ENCODE peak calls at places on chromosomes 6 and 20, in ten cellular contexts. P is lower lobe of right lung, H is left ventricle myocardium inferior, Y is fibroblast of pulmonary artery, B is HCT116, J is left lung, X is RWPE1, L is cardiac muscle cell, G is GM10248, R is fibroblast of the aortic adventitia. W is an unnamed sample.

GRCh38 chr6:100913400-100914276 is 32.5 kb upstream of the ASCC3 start:
- DNase-seq in P (peak), H (no peak), L (no peak), R (no peak), X (no peak), G (no peak), B (no peak), J (no peak), Y (no peak), W (no peak)

GRCh38 chr20:50328996-50329898 is 138.6 kb downstream of the CEBPB start:
- DNase-seq in Y (no peak), H (no peak), G (no peak), L (no peak), R (no peak), P (no peak), B (no peak), X (no peak), J (no peak), W (no peak)

GRCh38 chr6:166412911-166413384 is 30.2 kb upstream of the MPC1 start:
- DNase-seq in Y (no peak), P (no peak), X (no peak), G (no peak), H (no peak), L (no peak), J (no peak), B (no peak), R (no peak), W (no peak)

GRCh38 chr6:46381057-46381456 is 110.2 kb downstream of the RCAN2 start:
- DNase-seq in J (no peak), H (no peak), P (no peak), R (no peak), B (no peak), G (no peak), Y (no peak), L (no peak), X (no peak), W (no peak)

GRCh38 chr6:70394518-70395300 is 18.6 kb upstream of the FAM135A start:
- DNase-seq in G (no peak), H (no peak), P (peak), L (no peak), B (no peak), Y (no peak), X (no peak), R (no peak), J (peak), W (no peak)

GRCh38 chr6:127397729-127398609 is 54.6 kb upstream of the ECHDC1 start:
- DNase-seq in L (no peak), Y (peak), X (no peak), B (no peak), J (no peak), P (no peak), R (peak), G (no peak), H (no peak), W (no peak)

GRCh38 chr6:79330723-79331122 is 96.2 kb upstream of the HMGN3 start:
- DNase-seq in P (no peak), H (no peak), R (no peak), X (no peak), G (no peak), J (no peak), B (no peak), L (no peak), Y (no peak), W (no peak)

GRCh38 chr6:137495652-137496391 is 1.6 kb upstream of the OLIG3 start:
- DNase-seq in G (no peak), R (no peak), H (no peak), L (no peak), P (no peak), B (no peak), Y (no peak), X (no peak), J (peak), W (no peak)

GRCh38 chr6:99446076-99446475 is 21.0 kb upstream of the PNISR start:
- DNase-seq in G (peak), X (no peak), P (no peak), Y (no peak), L (no peak), R (no peak), B (no peak), J (no peak), H (no peak), W (no peak)

GRCh38 chr6:169370054-169370453 is 116.4 kb upstream of the THBS2 start:
- DNase-seq in L (no peak), H (no peak), R (no peak), J (peak), Y (no peak), P (no peak), G (no peak), X (no peak), B (no peak), W (no peak)

GRCh38 chr20:9408422-9409300 is 105.7 kb upstream of the LAMP5 start:
- DNase-seq in H (no peak), J (no peak), R (peak), Y (peak), L (no peak), P (no peak), G (no peak), B (no peak), X (no peak), W (no peak)

GRCh38 chr6:30470968-30471367 is 18.3 kb upstream of the HLA-E start:
- DNase-seq in X (no peak), R (no peak), H (no peak), B (no peak), P (no peak), G (no peak), L (no peak), J (no peak), Y (no peak), W (no peak)

GRCh38 chr6:112289039-112289566 is 34.7 kb upstream of the LAMA4 start:
- DNase-seq in R (peak), B (no peak), H (peak), P (peak), J (no peak), L (peak), X (no peak), G (no peak), Y (peak), W (no peak)

GRCh38 chr6:4274382-4275082 is 139.2 kb upstream of the ECI2 start:
- DNase-seq in L (peak), X (no peak), J (no peak), P (no peak), B (no peak), H (no peak), G (no peak), Y (peak), R (peak), W (no peak)

GRCh38 chr6:51386347-51386836 is 567.7 kb downstream of the TFAP2B start:
- DNase-seq in X (no peak), P (no peak), J (no peak), Y (no peak), H (no peak), B (no peak), G (no peak), R (no peak), L (no peak), W (no peak)

GRCh38 chr20:3000852-3001523 is 42.4 kb upstream of the GNRH2 start:
- DNase-seq in G (peak), P (no peak), H (no peak), J (no peak), R (peak), Y (peak), B (peak), L (peak), X (peak), W (no peak)

GRCh38 chr20:25042531-25043498 is 15.1 kb downstream of the ACSS1 start:
- DNase-seq in P (peak), H (peak), L (no peak), X (no peak), J (peak), Y (no peak), R (no peak), B (no peak), G (peak), W (peak)

GRCh38 chr20:35339007-35339406 is 46.8 kb upstream of the FAM83C start:
- DNase-seq in B (no peak), J (no peak), G (no peak), Y (peak), H (no peak), X (peak), L (no peak), R (peak), P (no peak), W (no peak)

GRCh38 chr6:157184202-157185015 is 138.9 kb downstream of the TMEM242 start:
- DNase-seq in H (peak), G (peak), L (peak), P (peak), J (peak), R (peak), B (peak), Y (peak), X (peak), W (peak)

GRCh38 chr20:4227085-4227821 is 211.9 kb upstream of the RNF24 start:
- DNase-seq in G (no peak), P (no peak), H (no peak), L (no peak), R (peak), J (no peak), X (peak), Y (peak), B (no peak), W (no peak)
- TF ChIP-seq CTCF in G (peak), P (peak), H (peak), L (peak), R (peak), J (no peak), X (no peak), Y (peak), B (peak), W (no peak)

DNA sequence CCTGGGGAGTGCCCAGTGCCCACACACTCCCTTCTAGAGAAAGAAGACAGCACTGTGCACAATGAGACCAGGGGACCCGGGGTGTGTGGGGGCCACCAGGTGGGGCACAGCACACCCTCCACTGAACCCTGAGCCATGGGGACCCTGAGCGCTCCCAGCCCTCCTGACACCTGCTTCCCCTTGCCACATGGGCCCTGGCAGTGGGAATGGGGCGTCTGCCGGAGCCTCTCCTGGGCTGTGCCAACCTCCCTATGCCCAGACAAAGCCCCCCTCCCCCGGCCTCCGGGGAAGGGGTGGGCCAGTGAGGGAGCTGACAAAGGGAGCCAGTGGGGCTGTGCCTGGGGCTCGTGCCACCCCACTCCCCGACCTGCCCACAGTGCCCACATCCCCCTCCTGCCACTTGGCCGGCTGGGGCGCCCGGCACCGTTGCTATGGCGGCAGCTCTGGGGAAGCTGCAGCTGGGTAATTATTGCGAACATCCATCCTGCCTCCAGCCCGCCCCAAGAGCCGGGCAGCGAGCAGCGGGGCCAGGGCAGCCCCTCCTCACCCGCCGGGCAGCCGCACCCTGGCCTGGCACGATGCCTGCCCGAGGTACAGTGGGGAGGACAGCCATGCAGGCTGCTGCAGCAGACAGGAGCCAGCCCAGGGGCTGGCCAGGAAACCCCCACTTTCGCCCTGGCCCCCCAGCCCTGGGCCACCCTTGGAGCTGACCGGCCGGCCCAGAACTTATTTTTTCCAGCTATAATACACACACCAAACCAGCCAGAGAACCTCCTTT is 41.9 kb upstream of the NOL4L start:
- DNase-seq in G (no peak), Y (no peak), H (no peak), P (no peak), X (no peak), J (no peak), L (no peak), R (no peak), B (no peak), W (peak)
- TF ChIP-seq CTCF in G (no peak), Y (no peak), H (no peak), P (no peak), X (no peak), J (no peak), L (no peak), R (no peak), B (no peak), W (no peak)

DNA sequence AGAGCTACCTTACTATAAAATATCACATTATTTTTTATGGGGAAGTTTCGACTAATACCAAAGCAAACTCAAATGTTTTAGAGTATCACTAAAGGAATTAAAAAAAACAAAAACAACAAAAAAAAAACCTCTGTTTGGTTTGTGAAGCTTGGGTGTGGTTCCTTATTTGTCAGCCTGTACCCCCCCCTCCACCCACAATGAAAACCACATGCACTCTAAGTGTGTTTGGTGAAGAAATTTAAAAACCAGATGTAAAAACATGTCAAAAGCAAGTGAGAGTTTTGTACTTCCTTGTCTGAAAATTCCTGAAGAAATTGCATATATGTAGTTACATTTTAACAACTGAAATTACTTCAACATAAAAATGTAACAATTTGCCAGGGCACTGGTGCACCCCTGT is 3.1 kb downstream of the STK38 start:
- DNase-seq in H (no peak), R (peak), G (peak), L (no peak), B (no peak), P (no peak), J (no peak), X (no peak), Y (peak), W (no peak)
- TF ChIP-seq CTCF in H (no peak), R (no peak), G (no peak), L (no peak), B (no peak), P (no peak), J (no peak), X (no peak), Y (no peak), W (no peak)

GRCh38 chr6:32118782-32119628 is 9.0 kb downstream of the ATF6B start:
- DNase-seq in L (peak), J (peak), P (peak), H (peak), Y (peak), G (peak), B (peak), X (peak), R (peak), W (peak)
- TF ChIP-seq CTCF in L (peak), J (peak), P (peak), H (peak), Y (peak), G (peak), B (peak), X (peak), R (peak), W (peak)

DNA sequence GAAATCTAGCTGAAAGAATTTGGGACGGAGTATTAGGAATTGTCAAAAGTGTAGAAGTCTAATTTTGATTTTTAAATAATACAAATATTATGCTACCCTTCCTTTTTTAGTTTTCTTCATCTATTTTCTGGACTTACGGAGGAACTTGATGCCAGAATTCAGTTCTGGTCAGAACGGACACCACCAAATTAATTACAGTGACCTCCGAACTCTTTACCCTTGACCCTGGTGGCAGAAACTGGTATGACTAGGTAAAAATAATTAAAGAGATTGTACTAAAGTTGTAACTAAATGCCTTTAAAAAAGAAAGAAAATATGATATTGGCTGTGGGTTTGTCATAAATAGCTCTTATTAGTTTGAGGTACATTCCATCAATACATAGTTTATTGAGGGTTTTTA is 751.1 kb upstream of the MAP3K7 start:
- DNase-seq in B (no peak), G (no peak), X (no peak), P (no peak), H (no peak), R (no peak), Y (no peak), J (no peak), L (no peak), W (no peak)
- TF ChIP-seq CTCF in B (no peak), G (no peak), X (no peak), P (no peak), H (peak), R (peak), Y (no peak), J (no peak), L (peak), W (no peak)

GRCh38 chr6:68657374-68657773 is 22.3 kb downstream of the ADGRB3 start:
- DNase-seq in H (no peak), J (no peak), G (no peak), R (no peak), X (no peak), B (no peak), P (no peak), L (no peak), Y (no peak), W (no peak)
- TF ChIP-seq CTCF in H (no peak), J (no peak), G (no peak), R (no peak), X (no peak), B (no peak), P (no peak), L (no peak), Y (no peak), W (no peak)

DNA sequence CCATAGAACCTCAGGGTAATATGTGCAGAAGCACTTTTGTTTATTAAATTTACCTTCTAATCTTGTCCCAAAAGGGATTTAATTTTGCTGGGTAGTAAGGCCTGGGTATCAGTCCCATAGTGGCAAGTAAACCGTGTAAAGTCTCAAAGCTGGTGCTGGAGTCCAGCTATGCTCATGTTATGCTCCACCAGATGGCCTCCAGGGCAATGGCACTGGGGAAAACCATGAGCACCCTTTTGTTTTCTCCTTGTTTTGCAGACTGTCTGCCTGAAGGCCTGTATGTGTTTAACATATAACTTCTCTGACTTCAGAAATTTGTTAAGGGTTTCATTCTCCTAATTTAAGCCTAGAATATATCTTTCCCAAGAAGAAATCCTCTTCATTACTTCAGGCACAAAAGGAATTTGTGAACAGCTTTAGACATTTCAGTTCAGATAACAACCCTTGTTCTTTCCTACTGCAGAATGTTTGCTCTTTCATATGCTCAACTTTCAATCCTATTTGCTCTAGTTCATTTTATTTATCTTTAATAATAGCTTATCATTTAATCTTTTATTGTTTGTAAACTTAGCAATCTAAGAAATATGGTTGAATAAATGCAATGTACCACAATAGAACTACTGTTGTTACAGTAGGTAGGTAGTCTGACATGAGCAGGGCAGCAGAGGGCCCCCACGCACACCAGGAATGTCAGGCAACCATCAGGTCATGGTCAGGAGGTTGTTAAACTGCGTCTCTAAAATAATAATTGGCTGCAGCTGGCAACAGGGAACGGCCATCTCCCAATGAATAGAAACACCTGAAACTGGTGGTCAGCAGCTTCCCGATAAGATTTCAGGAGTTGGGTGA is 162.8 kb downstream of the TENT5A start:
- DNase-seq in L (no peak), R (no peak), J (no peak), X (no peak), P (no peak), B (no peak), Y (no peak), H (no peak), G (no peak), W (no peak)
- TF ChIP-seq CTCF in L (no peak), R (no peak), J (no peak), X (no peak), P (no peak), B (no peak), Y (no peak), H (no peak), G (no peak), W (no peak)

GRCh38 chr6:75504902-75505233 is 11.3 kb upstream of the FILIP1 start:
- DNase-seq in H (no peak), R (peak), L (no peak), B (no peak), X (no peak), G (no peak), P (no peak), J (no peak), Y (peak), W (no peak)
- TF ChIP-seq CTCF in H (peak), R (peak), L (peak), B (peak), X (no peak), G (no peak), P (no peak), J (no peak), Y (peak), W (no peak)

W was measured in activated B cell treated with CpG ODN at 0.5 μM for 24 hours.